ENCODE peak calls at places on chromosome 11, in ten cellular contexts. I is body of pancreas, G is sigmoid colon, V is heart right ventricle, U is tibial artery, B is IMR-90, Q is Peyer's patch, D is AG04450, O is cardiac muscle cell, L is OCI-LY7. W is an unnamed sample.

GRCh38 chr11:100687630-100688395 is 725 bp downstream of the ARHGAP42 start:
- DNase-seq in I (peak; percentile 42), G (peak; percentile 72), V (peak; percentile 66), U (peak; percentile 78), B (peak; percentile 85), Q (peak; percentile 31), D (peak; percentile 45), O (peak; percentile 81), L (no peak), W (peak; percentile 72)

GRCh38 chr11:43997022-43997665 is 50.6 kb upstream of the ACCSL start:
- DNase-seq in I (no peak), G (peak; percentile 54), V (no peak), U (peak; percentile 39), B (no peak), Q (no peak), D (no peak), O (no peak), L (no peak), W (no peak)

GRCh38 chr11:9660886-9661285 is 3.0 kb upstream of the SWAP70 start:
- DNase-seq in I (no peak), G (no peak), V (no peak), U (no peak), B (peak; percentile 80), Q (no peak), D (no peak), O (no peak), L (no peak), W (no peak)

GRCh38 chr11:100094121-100094865 is 592.8 kb upstream of the ARHGAP42 start:
- DNase-seq in I (no peak), G (no peak), V (no peak), U (no peak), B (no peak), Q (no peak), D (no peak), O (no peak), L (no peak), W (no peak)

GRCh38 chr11:126109941-126110731 is 47.5 kb upstream of the CDON start:
- DNase-seq in I (no peak), G (no peak), V (no peak), U (peak; percentile 79), B (peak; percentile 63), Q (no peak), D (no peak), O (no peak), L (no peak), W (peak; percentile 5)

GRCh38 chr11:7672960-7673723 is at the start of gene CYB5R2:
- DNase-seq in I (peak; percentile 75), G (peak; percentile 83), V (peak; percentile 75), U (peak; percentile 85), B (peak; percentile 5), Q (peak; percentile 61), D (no peak), O (peak; percentile 68), L (no peak), W (no peak)

GRCh38 chr11:64078294-64078693 is 42.6 kb downstream of the FLRT1 start:
- DNase-seq in I (no peak), G (no peak), V (no peak), U (no peak), B (no peak), Q (no peak), D (no peak), O (no peak), L (no peak), W (no peak)

GRCh38 chr11:130020323-130020722 is 17.7 kb upstream of the PRDM10 start:
- DNase-seq in I (no peak), G (no peak), V (no peak), U (no peak), B (peak; percentile 9), Q (no peak), D (no peak), O (no peak), L (no peak), W (no peak)

GRCh38 chr11:111604392-111605009 is 2.3 kb downstream of the SIK2 start:
- DNase-seq in I (no peak), G (no peak), V (no peak), U (no peak), B (peak; percentile 45), Q (no peak), D (no peak), O (peak; percentile 64), L (peak; percentile 67), W (peak; percentile 34)

GRCh38 chr11:58926251-58926650 is 13.0 kb upstream of the GLYATL1 start:
- DNase-seq in I (no peak), G (no peak), V (no peak), U (no peak), B (peak; percentile 72), Q (no peak), D (peak; percentile 38), O (no peak), L (no peak), W (no peak)
- H3K4me3 ChIP-seq in I (no peak overlapping the region), G (no peak overlapping the region), V (no peak overlapping the region), U (no peak overlapping the region), B (no peak overlapping the region), Q (no peak overlapping the region), D (no peak overlapping the region), O (no peak overlapping the region), L (no peak overlapping the region), W (no peak overlapping the region)

DNA sequence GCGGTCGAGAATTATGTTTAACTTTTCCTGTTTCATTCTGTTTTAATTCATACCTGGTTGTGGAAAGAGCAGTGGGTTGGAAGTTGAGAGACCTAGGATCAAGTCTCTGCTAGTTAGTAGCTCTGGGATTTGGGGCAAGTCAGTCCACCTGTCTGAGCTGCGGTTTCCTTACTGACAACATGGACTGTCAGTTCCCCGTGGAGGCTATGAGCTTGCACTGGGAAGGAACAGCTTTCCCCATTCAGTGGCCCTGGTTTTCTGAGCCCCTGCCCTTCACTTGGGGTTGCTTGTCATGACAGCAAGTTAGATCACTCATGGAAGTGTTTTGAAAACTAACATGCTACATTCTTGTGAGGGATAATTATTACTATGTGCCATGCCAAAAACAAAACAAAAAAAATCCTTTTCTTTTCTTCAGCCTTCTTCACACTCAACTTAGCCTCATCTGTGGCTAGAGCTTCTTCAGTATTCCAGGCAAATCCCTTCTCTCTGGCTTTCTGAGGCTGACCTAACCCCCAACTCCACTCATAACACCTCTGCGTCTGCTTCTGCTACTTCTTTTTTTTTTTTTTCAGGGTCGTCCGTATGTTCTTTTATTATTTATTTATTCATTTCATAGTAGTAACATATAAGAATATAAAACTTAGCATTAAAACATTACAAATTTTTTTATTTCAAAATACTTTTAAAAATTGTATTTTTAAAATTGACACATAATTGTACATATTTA is 43.0 kb upstream of the ZBED5 start:
- DNase-seq in I (no peak), G (no peak), V (no peak), U (no peak), B (peak; percentile 57), Q (no peak), D (no peak), O (peak; percentile 19), L (no peak), W (no peak)
- H3K27ac ChIP-seq in I (no peak overlapping the region), G (peak overlapping the region; percentile 94), V (peak overlapping the region; percentile 96), U (peak overlapping the region; percentile 93), B (peak overlapping the region; percentile 90), Q (peak overlapping the region; percentile 71), D (peak overlapping the region; percentile 100), O (peak overlapping the region; percentile 90), L (no peak overlapping the region), W (peak overlapping the region; percentile 99)

GRCh38 chr11:73182824-73183321 is 35.2 kb upstream of the P2RY2 start:
- DNase-seq in I (peak; percentile 53), G (peak; percentile 41), V (peak; percentile 81), U (peak; percentile 34), B (no peak), Q (no peak), D (no peak), O (peak; percentile 31), L (no peak), W (no peak)
- TF ChIP-seq CTCF in I (no peak), G (no peak), V (no peak), U (no peak), B (no peak), Q (peak; percentile 54), D (no peak), O (no peak), L (no peak), W (peak; percentile 16)

GRCh38 chr11:76671236-76671590 is 666 bp upstream of the LRRC32 start:
- DNase-seq in I (no peak), G (no peak), V (no peak), U (no peak), B (no peak), Q (no peak), D (no peak), O (no peak), L (peak; percentile 61), W (no peak)
- H3K4me3 ChIP-seq in I (no peak overlapping the region), G (peak overlapping the region; percentile 57), V (no peak overlapping the region), U (peak overlapping the region; percentile 91), B (no peak overlapping the region), Q (peak overlapping the region; percentile 53), D (peak overlapping the region; percentile 63), O (peak overlapping the region; percentile 38), L (peak overlapping the region; percentile 79), W (peak overlapping the region; percentile 50)

GRCh38 chr11:85867751-85868150 is 12.6 kb downstream of the CCDC83 start:
- DNase-seq in I (no peak), G (no peak), V (no peak), U (no peak), B (peak; percentile 57), Q (no peak), D (no peak), O (no peak), L (no peak), W (peak; percentile 43)
- H3K27ac ChIP-seq in I (no peak overlapping the region), G (no peak overlapping the region), V (no peak overlapping the region), U (no peak overlapping the region), B (no peak overlapping the region), Q (no peak overlapping the region), D (no peak overlapping the region), O (no peak overlapping the region), L (no peak overlapping the region), W (no peak overlapping the region)

DNA sequence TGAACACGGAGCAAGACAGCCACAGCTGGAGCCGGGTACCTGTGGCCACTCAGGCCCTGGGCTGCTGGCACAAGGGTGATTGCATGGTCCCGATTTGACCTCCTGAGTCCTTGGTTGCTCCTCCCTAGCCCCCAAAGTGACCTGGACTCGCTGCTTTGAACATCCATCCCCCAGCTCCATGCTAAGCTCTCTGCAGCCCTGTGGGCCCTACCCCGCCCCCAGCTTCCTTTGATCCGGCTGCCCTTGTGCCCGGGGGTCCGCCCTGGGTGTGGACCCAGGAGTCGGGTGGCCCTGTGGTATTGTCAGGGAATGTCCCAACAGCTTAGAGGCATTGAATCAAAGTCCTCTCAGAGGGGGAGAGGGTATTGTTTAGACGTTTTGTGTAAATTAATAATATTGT is 20.5 kb downstream of the GRIK4 start:
- DNase-seq in I (no peak), G (no peak), V (no peak), U (no peak), B (no peak), Q (no peak), D (no peak), O (no peak), L (no peak), W (no peak)
- TF ChIP-seq CTCF in I (no peak), G (no peak), V (no peak), U (no peak), B (no peak), Q (no peak), D (no peak), O (no peak), L (no peak), W (no peak)

W was measured in brain microvascular endothelial cell.